ENCODE peak calls at places on chromosomes 7 and 10, in eight cellular contexts. T is fibroblast of the aortic adventitia, S is ovary, C is hepatocyte, D is heart left ventricle, H is cardiac muscle cell, F is GM06990, Q is AG04450. N is an unnamed sample.
A peak's percentile ranks its signal among the peaks of the same experiment; 100 is the strongest.

GRCh38 chr7:24756989-24757798 is at the start of gene GSDME:
- DNase-seq in T (peak; percentile 60), S (peak; percentile 80), C (peak; percentile 90), D (peak; percentile 73), H (peak; percentile 75), F (peak; percentile 80), Q (peak; percentile 26), N (no peak)

GRCh38 chr10:84026821-84027257 is 112.5 kb upstream of the GHITM start:
- DNase-seq in T (no peak), S (no peak), C (peak; percentile 34), D (no peak), H (peak; percentile 42), F (no peak), Q (no peak), N (no peak)

GRCh38 chr7:106143711-106144347 is 31.7 kb upstream of the SYPL1 start:
- DNase-seq in T (no peak), S (no peak), C (no peak), D (no peak), H (no peak), F (no peak), Q (no peak), N (no peak)

GRCh38 chr7:31488562-31489203 is 25.2 kb upstream of the ITPRID1 start:
- DNase-seq in T (peak; percentile 53), S (no peak), C (peak; percentile 61), D (no peak), H (peak; percentile 50), F (peak; percentile 73), Q (no peak), N (no peak)

GRCh38 chr7:8433477-8434289 is at the start of gene NXPH1:
- DNase-seq in T (no peak), S (no peak), C (peak; percentile 78), D (no peak), H (peak; percentile 88), F (peak; percentile 20), Q (no peak), N (no peak)

GRCh38 chr10:72276013-72276387 is 2.3 kb downstream of the DDIT4 start:
- DNase-seq in T (peak; percentile 25), S (no peak), C (no peak), D (no peak), H (no peak), F (no peak), Q (no peak), N (no peak)

GRCh38 chr7:111081553-111081952 is 9.4 kb upstream of the LRRN3 start:
- DNase-seq in T (no peak), S (no peak), C (no peak), D (no peak), H (no peak), F (no peak), Q (no peak), N (no peak)

GRCh38 chr7:80829527-80829926 is 89.3 kb downstream of the SEMA3C start:
- DNase-seq in T (no peak), S (no peak), C (no peak), D (no peak), H (no peak), F (no peak), Q (no peak), N (no peak)

GRCh38 chr7:99255463-99255862 is 17.2 kb upstream of the MYH16 start:
- DNase-seq in T (no peak), S (no peak), C (no peak), D (no peak), H (no peak), F (no peak), Q (no peak), N (no peak)

GRCh38 chr10:125084191-125085186 is 75.9 kb downstream of the CTBP2 start:
- DNase-seq in T (peak; percentile 92), S (peak; percentile 83), C (peak; percentile 64), D (peak; percentile 89), H (no peak), F (no peak), Q (peak; percentile 78), N (peak; percentile 88)

GRCh38 chr7:123883154-123883553 is 38.2 kb downstream of the HYAL4 start:
- DNase-seq in T (no peak), S (no peak), C (no peak), D (no peak), H (no peak), F (no peak), Q (no peak), N (no peak)

GRCh38 chr7:45646996-45647411 is 72.8 kb downstream of the ADCY1 start:
- DNase-seq in T (no peak), S (no peak), C (no peak), D (no peak), H (peak; percentile 6), F (no peak), Q (no peak), N (no peak)

GRCh38 chr10:22719406-22720042 is 5.1 kb upstream of the PIP4K2A start:
- DNase-seq in T (no peak), S (no peak), C (no peak), D (no peak), H (no peak), F (no peak), Q (no peak), N (no peak)

GRCh38 chr10:97490592-97490991 is 7.6 kb downstream of the MMS19 start:
- DNase-seq in T (no peak), S (no peak), C (no peak), D (peak; percentile 69), H (no peak), F (no peak), Q (no peak), N (no peak)

GRCh38 chr10:78551184-78552005 is 517.4 kb upstream of the ZMIZ1 start:
- DNase-seq in T (no peak), S (no peak), C (no peak), D (no peak), H (no peak), F (no peak), Q (no peak), N (no peak)

GRCh38 chr7:137953692-137954470 is 48.0 kb downstream of the CREB3L2 start:
- DNase-seq in T (peak; percentile 35), S (no peak), C (peak; percentile 79), D (no peak), H (no peak), F (no peak), Q (no peak), N (no peak)

GRCh38 chr7:21869785-21870402 is 75.8 kb downstream of the CDCA7L start:
- DNase-seq in T (peak; percentile 25), S (no peak), C (peak; percentile 20), D (no peak), H (peak; percentile 39), F (no peak), Q (no peak), N (no peak)

GRCh38 chr7:28605427-28605826 is 193.1 kb downstream of the CREB5 start:
- DNase-seq in T (no peak), S (no peak), C (no peak), D (no peak), H (no peak), F (no peak), Q (no peak), N (no peak)

GRCh38 chr10:90751107-90751997 is 106.5 kb downstream of the HTR7 start:
- DNase-seq in T (peak; percentile 61), S (no peak), C (peak; percentile 58), D (no peak), H (peak; percentile 58), F (no peak), Q (no peak), N (no peak)

GRCh38 chr7:88001744-88002530 is 67.9 kb downstream of the ADAM22 start:
- DNase-seq in T (no peak), S (no peak), C (no peak), D (no peak), H (no peak), F (no peak), Q (no peak), N (no peak)

GRCh38 chr7:32958046-32959025 is 1.1 kb downstream of the FKBP9 start:
- DNase-seq in T (peak; percentile 88), S (peak; percentile 35), C (peak; percentile 10), D (peak; percentile 81), H (no peak), F (no peak), Q (no peak), N (no peak)

GRCh38 chr10:102208311-102209035 is 17.6 kb upstream of the ELOVL3 start:
- DNase-seq in T (peak; percentile 93), S (no peak), C (no peak), D (no peak), H (no peak), F (no peak), Q (no peak), N (no peak)

GRCh38 chr10:1154531-1154930 is 98.3 kb downstream of the WDR37 start:
- DNase-seq in T (no peak), S (no peak), C (no peak), D (no peak), H (no peak), F (no peak), Q (no peak), N (no peak)

GRCh38 chr10:93066544-93066913 is 5.9 kb downstream of the CYP26C1 start:
- DNase-seq in T (no peak), S (no peak), C (no peak), D (no peak), H (no peak), F (no peak), Q (no peak), N (no peak)

GRCh38 chr10:68348265-68348741 is 15.6 kb upstream of the PBLD start:
- DNase-seq in T (peak; percentile 60), S (no peak), C (peak; percentile 55), D (no peak), H (peak; percentile 57), F (no peak), Q (no peak), N (no peak)

GRCh38 chr7:76380623-76380966 is 21.8 kb upstream of the YWHAG start:
- DNase-seq in T (peak; percentile 56), S (no peak), C (no peak), D (no peak), H (no peak), F (no peak), Q (no peak), N (no peak)
- H3K4me3 ChIP-seq in T (no peak overlapping the region), S (peak overlapping the region; percentile 37), C (no peak overlapping the region), D (no peak overlapping the region), H (no peak overlapping the region), F (no peak overlapping the region), Q (peak overlapping the region; percentile 42), N (no peak overlapping the region)

GRCh38 chr10:44339218-44339617 is 45.7 kb downstream of the CXCL12 start:
- DNase-seq in T (no peak), S (no peak), C (no peak), D (no peak), H (no peak), F (no peak), Q (peak; percentile 3), N (no peak)
- TF ChIP-seq CTCF in T (no peak), S (no peak), C (no peak), D (no peak), H (no peak), F (no peak), Q (no peak), N (no peak)

DNA sequence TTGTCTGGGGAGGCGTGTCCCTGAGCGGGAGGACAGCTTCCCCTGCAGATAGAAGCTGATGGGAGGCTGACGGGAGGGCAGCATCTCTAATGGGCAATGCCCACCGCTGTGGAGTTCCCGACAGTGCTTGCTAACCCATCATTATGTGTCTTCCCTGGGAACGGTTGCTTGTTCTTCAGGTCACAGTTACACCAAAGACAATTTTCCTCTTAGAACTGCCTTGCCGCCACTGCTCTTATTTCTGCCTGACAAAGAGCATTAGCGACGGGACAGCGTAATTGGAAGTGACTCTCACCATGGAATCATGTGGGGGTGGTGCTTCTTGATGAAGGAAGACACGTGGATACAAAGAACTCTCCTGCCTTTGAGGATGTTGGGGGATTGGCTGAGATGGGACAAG is 81.3 kb upstream of the NPS start:
- DNase-seq in T (no peak), S (no peak), C (no peak), D (no peak), H (no peak), F (no peak), Q (no peak), N (no peak)
- H3K4me3 ChIP-seq in T (no peak overlapping the region), S (no peak overlapping the region), C (no peak overlapping the region), D (no peak overlapping the region), H (no peak overlapping the region), F (no peak overlapping the region), Q (no peak overlapping the region), N (no peak overlapping the region)

GRCh38 chr10:123144697-123145541 is 3.0 kb upstream of the HMX2 start:
- DNase-seq in T (no peak), S (no peak), C (no peak), D (no peak), H (no peak), F (no peak), Q (no peak), N (no peak)
- TF ChIP-seq CTCF in T (peak; percentile 17), S (no peak), C (no peak), D (no peak), H (peak; percentile 12), F (peak; percentile 17), Q (no peak), N (no peak)

N was measured in HFF-Myc.